ENCODE peak calls at places on chromosomes 4 and X, in four cellular contexts. One of them, this sample, is unnamed.

GRCh38 chr4:38030023-38030422 is 69.8 kb downstream of the PTTG2 start:
- DNase-seq in A549: no peak
- DNase-seq in CD8-positive, alpha-beta T cell: no peak
- DNase-seq in upper lobe of left lung: no peak
- DNase-seq in this sample: no peak

GRCh38 chrX:44002569-44002968 is 29.4 kb upstream of the NDP start:
- DNase-seq in A549: no peak
- DNase-seq in CD8-positive, alpha-beta T cell: no peak
- DNase-seq in upper lobe of left lung: peak; percentile 22
- DNase-seq in this sample: no peak

GRCh38 chr4:148477276-148477675 is 35.1 kb upstream of the NR3C2 start:
- DNase-seq in A549: no peak
- DNase-seq in CD8-positive, alpha-beta T cell: no peak
- DNase-seq in upper lobe of left lung: no peak
- DNase-seq in this sample: no peak

GRCh38 chr4:153013202-153013988 is 77.3 kb downstream of the FHDC1 start:
- DNase-seq in A549: no peak
- DNase-seq in CD8-positive, alpha-beta T cell: no peak
- DNase-seq in upper lobe of left lung: no peak
- DNase-seq in this sample: no peak

GRCh38 chrX:56000169-56000568 is 232.0 kb upstream of the KLF8 start:
- DNase-seq in A549: no peak
- DNase-seq in CD8-positive, alpha-beta T cell: no peak
- DNase-seq in upper lobe of left lung: no peak
- DNase-seq in this sample: no peak

GRCh38 chr4:143262838-143263237 is 73.8 kb upstream of the GAB1 start:
- DNase-seq in A549: no peak
- DNase-seq in CD8-positive, alpha-beta T cell: no peak
- DNase-seq in upper lobe of left lung: no peak
- DNase-seq in this sample: no peak

GRCh38 chr4:7854697-7855370 is 84.8 kb downstream of the AFAP1 start:
- DNase-seq in A549: no peak
- DNase-seq in CD8-positive, alpha-beta T cell: peak; percentile 40
- DNase-seq in upper lobe of left lung: no peak
- DNase-seq in this sample: no peak

GRCh38 chrX:15816886-15817285 is 26.6 kb downstream of the ZRSR2 start:
- DNase-seq in A549: no peak
- DNase-seq in CD8-positive, alpha-beta T cell: no peak
- DNase-seq in upper lobe of left lung: peak; percentile 23
- DNase-seq in this sample: no peak

GRCh38 chr4:57119054-57119651 is 9.0 kb upstream of the IGFBP7 start:
- DNase-seq in A549: peak; percentile 75
- DNase-seq in CD8-positive, alpha-beta T cell: no peak
- DNase-seq in upper lobe of left lung: no peak
- DNase-seq in this sample: no peak

GRCh38 chr4:4364486-4365208 is 22.3 kb upstream of the NSG1 start:
- DNase-seq in A549: no peak
- DNase-seq in CD8-positive, alpha-beta T cell: no peak
- DNase-seq in upper lobe of left lung: no peak
- DNase-seq in this sample: no peak

GRCh38 chr4:37762294-37763163 is 64.0 kb upstream of the PGM2 start:
- DNase-seq in A549: no peak
- DNase-seq in CD8-positive, alpha-beta T cell: no peak
- DNase-seq in upper lobe of left lung: peak; percentile 48
- DNase-seq in this sample: no peak

GRCh38 chr4:184802203-184803015 is 23.4 kb downstream of the ACSL1 start:
- DNase-seq in A549: no peak
- DNase-seq in CD8-positive, alpha-beta T cell: no peak
- DNase-seq in upper lobe of left lung: peak; percentile 37
- DNase-seq in this sample: no peak
- H3K4me3 ChIP-seq in A549: no peak overlapping the region
- H3K4me3 ChIP-seq in CD8-positive, alpha-beta T cell: no peak overlapping the region
- H3K4me3 ChIP-seq in upper lobe of left lung: no peak overlapping the region
- H3K4me3 ChIP-seq in this sample: peak overlapping the region; percentile 31

GRCh38 chrX:34341258-34341657 is 209.1 kb upstream of the FAM47A start:
- DNase-seq in A549: peak; percentile 2
- DNase-seq in CD8-positive, alpha-beta T cell: no peak
- DNase-seq in upper lobe of left lung: no peak
- DNase-seq in this sample: no peak
- TF ChIP-seq CTCF in A549: no peak
- TF ChIP-seq CTCF in CD8-positive, alpha-beta T cell: no peak
- TF ChIP-seq CTCF in upper lobe of left lung: no peak
- TF ChIP-seq CTCF in this sample: no peak

DNA sequence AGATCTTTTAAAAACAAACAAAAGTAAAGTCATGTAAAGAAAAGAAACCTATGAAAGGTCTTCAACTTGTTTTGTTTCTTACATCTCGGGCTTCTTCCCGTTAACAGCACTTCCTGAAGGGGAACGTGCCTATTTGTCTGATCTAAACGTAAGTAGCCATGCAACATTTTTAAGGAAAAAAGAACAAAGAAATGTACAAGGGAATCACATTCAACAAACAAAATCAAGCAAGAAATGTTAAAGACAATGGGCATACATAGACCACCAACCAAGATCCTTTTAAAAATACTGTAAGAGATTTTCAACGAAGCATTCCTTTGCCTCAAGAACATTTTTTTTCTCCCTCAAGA is 111.9 kb upstream of the TTC29 start:
- DNase-seq in A549: no peak
- DNase-seq in CD8-positive, alpha-beta T cell: no peak
- DNase-seq in upper lobe of left lung: no peak
- DNase-seq in this sample: no peak
- H3K4me3 ChIP-seq in A549: peak overlapping the region; percentile 27
- H3K4me3 ChIP-seq in CD8-positive, alpha-beta T cell: peak overlapping the region; percentile 43
- H3K4me3 ChIP-seq in upper lobe of left lung: no peak overlapping the region
- H3K4me3 ChIP-seq in this sample: peak overlapping the region; percentile 54

DNA sequence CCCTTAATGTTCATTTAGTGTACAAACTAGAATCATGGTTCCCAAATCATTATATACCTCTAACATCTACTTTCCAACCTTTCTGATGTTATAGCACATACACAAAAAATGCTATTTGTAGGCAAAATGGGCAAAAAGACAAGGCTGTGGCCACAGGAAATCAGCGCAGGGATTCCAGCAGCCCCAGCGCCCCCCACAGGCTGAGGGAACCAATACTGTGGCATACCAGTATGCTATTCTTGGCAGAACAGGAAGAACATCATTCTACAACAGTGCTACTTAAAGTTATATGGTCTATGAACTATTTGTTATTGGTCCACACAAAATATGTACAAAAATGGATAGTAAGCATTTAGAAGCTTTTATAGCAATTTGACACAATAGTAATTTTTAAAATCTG is 25.3 kb downstream of the STEEP1 start:
- DNase-seq in A549: no peak
- DNase-seq in CD8-positive, alpha-beta T cell: no peak
- DNase-seq in upper lobe of left lung: no peak
- DNase-seq in this sample: no peak
- TF ChIP-seq CTCF in A549: no peak
- TF ChIP-seq CTCF in CD8-positive, alpha-beta T cell: no peak
- TF ChIP-seq CTCF in upper lobe of left lung: no peak
- TF ChIP-seq CTCF in this sample: no peak

GRCh38 chrX:129843459-129844306 is at the start of gene ZDHHC9:
- DNase-seq in A549: peak; percentile 91
- DNase-seq in CD8-positive, alpha-beta T cell: peak; percentile 72
- DNase-seq in upper lobe of left lung: peak; percentile 91
- DNase-seq in this sample: peak; percentile 93
- H3K4me3 ChIP-seq in A549: peak within 1 kb of the TSS; percentile 83
- H3K4me3 ChIP-seq in CD8-positive, alpha-beta T cell: peak within 1 kb of the TSS; percentile 73
- H3K4me3 ChIP-seq in upper lobe of left lung: peak within 1 kb of the TSS; percentile 61
- H3K4me3 ChIP-seq in this sample: peak within 1 kb of the TSS; percentile 77

GRCh38 chrX:151004085-151004484 is 20.9 kb downstream of the HMGB3 start:
- DNase-seq in A549: peak; percentile 18
- DNase-seq in CD8-positive, alpha-beta T cell: no peak
- DNase-seq in upper lobe of left lung: no peak
- DNase-seq in this sample: no peak
- TF ChIP-seq CTCF in A549: no peak
- TF ChIP-seq CTCF in CD8-positive, alpha-beta T cell: no peak
- TF ChIP-seq CTCF in upper lobe of left lung: no peak
- TF ChIP-seq CTCF in this sample: no peak

GRCh38 chr4:53196195-53196641 is 169.6 kb downstream of the SCFD2 start:
- DNase-seq in A549: no peak
- DNase-seq in CD8-positive, alpha-beta T cell: no peak
- DNase-seq in upper lobe of left lung: no peak
- DNase-seq in this sample: no peak
- H3K4me3 ChIP-seq in A549: no peak overlapping the region
- H3K4me3 ChIP-seq in CD8-positive, alpha-beta T cell: no peak overlapping the region
- H3K4me3 ChIP-seq in upper lobe of left lung: no peak overlapping the region
- H3K4me3 ChIP-seq in this sample: no peak overlapping the region

GRCh38 chrX:132614297-132614696 is 125.5 kb upstream of the MBNL3 start:
- DNase-seq in A549: peak; percentile 2
- DNase-seq in CD8-positive, alpha-beta T cell: no peak
- DNase-seq in upper lobe of left lung: no peak
- DNase-seq in this sample: no peak

GRCh38 chrX:132612990-132613564 is 124.2 kb upstream of the MBNL3 start:
- DNase-seq in A549: peak; percentile 23
- DNase-seq in CD8-positive, alpha-beta T cell: peak; percentile 11
- DNase-seq in upper lobe of left lung: peak; percentile 42
- DNase-seq in this sample: no peak

GRCh38 chrX:132618810-132619209 is 130.0 kb upstream of the MBNL3 start:
- DNase-seq in A549: no peak
- DNase-seq in CD8-positive, alpha-beta T cell: no peak
- DNase-seq in upper lobe of left lung: no peak
- DNase-seq in this sample: no peak

GRCh38 chrX:132613801-132614200 is 125.0 kb upstream of the MBNL3 start:
- DNase-seq in A549: no peak
- DNase-seq in CD8-positive, alpha-beta T cell: no peak
- DNase-seq in upper lobe of left lung: no peak
- DNase-seq in this sample: no peak

GRCh38 chrX:132615396-132616131 is 126.7 kb upstream of the MBNL3 start:
- DNase-seq in A549: peak; percentile 26
- DNase-seq in CD8-positive, alpha-beta T cell: peak; percentile 21
- DNase-seq in upper lobe of left lung: peak; percentile 42
- DNase-seq in this sample: no peak
- TF ChIP-seq CTCF in A549: peak; percentile 25
- TF ChIP-seq CTCF in CD8-positive, alpha-beta T cell: peak; percentile 15
- TF ChIP-seq CTCF in upper lobe of left lung: peak; percentile 36
- TF ChIP-seq CTCF in this sample: no peak